ENCODE peak calls at places on chromosomes 13 and 19, in eight cellular contexts. R, G, P, N, Y, C, D and S are unnamed samples.

GRCh38 chr19:4298772-4299550 is 3.2 kb downstream of the TMIGD2 start:
- DNase-seq in R (no peak), G (no peak), P (no peak), N (no peak), Y (no peak), C (no peak), D (no peak), S (no peak)

GRCh38 chr19:738509-739128 is 12.3 kb upstream of the MISP start:
- DNase-seq in R (no peak), G (no peak), P (no peak), N (no peak), Y (no peak), C (no peak), D (no peak), S (no peak)

GRCh38 chr13:98275711-98276171 is 98.7 kb upstream of the RNF113B start:
- DNase-seq in R (no peak), G (no peak), P (no peak), N (no peak), Y (no peak), C (no peak), D (no peak), S (no peak)

GRCh38 chr19:51094696-51095279 is 12.1 kb upstream of the KLK14 start:
- DNase-seq in R (no peak), G (no peak), P (peak), N (no peak), Y (no peak), C (peak), D (peak), S (no peak)

GRCh38 chr19:19115954-19116353 is 22.3 kb downstream of the TMEM161A start:
- DNase-seq in R (no peak), G (no peak), P (peak), N (no peak), Y (no peak), C (peak), D (peak), S (peak)

GRCh38 chr13:29543230-29544215 is 52.0 kb downstream of the SLC7A1 start:
- DNase-seq in R (no peak), G (peak), P (no peak), N (no peak), Y (no peak), C (peak), D (peak), S (peak)

GRCh38 chr13:20435616-20436368 is 89.9 kb downstream of the CRYL1 start:
- DNase-seq in R (no peak), G (no peak), P (no peak), N (no peak), Y (no peak), C (no peak), D (no peak), S (no peak)

GRCh38 chr19:49361438-49362047 is 673 bp downstream of the TEAD2 start:
- DNase-seq in R (peak), G (no peak), P (no peak), N (peak), Y (no peak), C (no peak), D (no peak), S (no peak)

GRCh38 chr13:43865892-43866291 is 13.6 kb downstream of the CCDC122 start:
- DNase-seq in R (no peak), G (no peak), P (no peak), N (no peak), Y (no peak), C (no peak), D (no peak), S (no peak)

GRCh38 chr13:74024856-74025255 is 109.3 kb downstream of the KLF12 start:
- DNase-seq in R (no peak), G (no peak), P (no peak), N (no peak), Y (no peak), C (no peak), D (no peak), S (no peak)

GRCh38 chr19:15331419-15332310 is 674 bp downstream of the BRD4 start:
- DNase-seq in R (peak), G (peak), P (peak), N (peak), Y (no peak), C (peak), D (peak), S (peak)

GRCh38 chr13:27860743-27861142 is 59.1 kb upstream of the PDX1 start:
- DNase-seq in R (no peak), G (no peak), P (no peak), N (no peak), Y (no peak), C (no peak), D (no peak), S (no peak)

GRCh38 chr19:18736415-18737336 is 53.2 kb downstream of the CRTC1 start:
- DNase-seq in R (no peak), G (no peak), P (no peak), N (no peak), Y (no peak), C (no peak), D (no peak), S (no peak)

GRCh38 chr13:77595166-77595810 is 59.8 kb downstream of the SCEL start:
- DNase-seq in R (no peak), G (no peak), P (no peak), N (no peak), Y (no peak), C (no peak), D (no peak), S (no peak)

GRCh38 chr13:97932006-97932405 is 21.5 kb upstream of the IPO5 start:
- DNase-seq in R (no peak), G (no peak), P (no peak), N (no peak), Y (no peak), C (no peak), D (no peak), S (no peak)

GRCh38 chr19:18194554-18195238 is 1.7 kb downstream of the MPV17L2 start:
- DNase-seq in R (peak), G (peak), P (no peak), N (no peak), Y (no peak), C (peak), D (no peak), S (no peak)

GRCh38 chr19:46514589-46515289 is 19.1 kb upstream of the PNMA8B start:
- DNase-seq in R (no peak), G (no peak), P (no peak), N (no peak), Y (no peak), C (no peak), D (no peak), S (no peak)

GRCh38 chr19:42109896-42110295 is 22.4 kb downstream of the POU2F2 start:
- DNase-seq in R (no peak), G (no peak), P (no peak), N (no peak), Y (no peak), C (no peak), D (no peak), S (no peak)

GRCh38 chr19:32220951-32221350 is 124.5 kb upstream of the ZNF507 start:
- DNase-seq in R (no peak), G (no peak), P (no peak), N (no peak), Y (no peak), C (no peak), D (no peak), S (no peak)

GRCh38 chr13:37602743-37603381 is 4.3 kb upstream of the POSTN start:
- DNase-seq in R (no peak), G (no peak), P (no peak), N (no peak), Y (no peak), C (no peak), D (no peak), S (no peak)

GRCh38 chr19:45146251-45146650 is 14.5 kb downstream of the NKPD1 start:
- DNase-seq in R (no peak), G (no peak), P (no peak), N (no peak), Y (no peak), C (no peak), D (no peak), S (no peak)

GRCh38 chr13:113324336-113324882 is 27.4 kb downstream of the LAMP1 start:
- DNase-seq in R (no peak), G (no peak), P (no peak), N (no peak), Y (no peak), C (no peak), D (no peak), S (no peak)

GRCh38 chr13:113658836-113659235 is 838 bp upstream of the ATP4B start:
- DNase-seq in R (no peak), G (no peak), P (no peak), N (no peak), Y (no peak), C (no peak), D (no peak), S (no peak)

GRCh38 chr19:55543567-55543966 is 1.8 kb downstream of the SBK3 start:
- DNase-seq in R (no peak), G (no peak), P (no peak), N (no peak), Y (no peak), C (no peak), D (no peak), S (no peak)